ENCODE peak calls at places on chromosomes 6 and 20, in six cellular contexts. F is hepatocyte, O is RWPE1, E is A549, S is H9, U is endothelial cell of umbilical vein. G is an unnamed sample.

GRCh38 chr20:48574383-48574782 is 253.4 kb downstream of the PREX1 start:
- DNase-seq in O (peak; percentile 55), E (peak; percentile 29), F (no peak), U (no peak), S (peak; percentile 70), G (peak; percentile 34)

GRCh38 chr20:41125530-41126457 is 11.5 kb upstream of the PLCG1 start:
- DNase-seq in S (no peak), F (no peak), O (no peak), U (no peak), E (no peak), G (no peak)

GRCh38 chr20:3111995-3112394 is 27.5 kb upstream of the AVP start:
- DNase-seq in S (no peak), O (no peak), U (no peak), F (no peak), E (no peak), G (no peak)

GRCh38 chr6:63839485-63839884 is 203.9 kb downstream of the PHF3 start:
- DNase-seq in F (no peak), S (no peak), U (no peak), O (no peak), E (no peak), G (no peak)

GRCh38 chr6:75563032-75563431 is 38.6 kb upstream of the SENP6 start:
- DNase-seq in U (peak; percentile 35), S (peak; percentile 67), O (no peak), E (peak; percentile 21), F (peak; percentile 32), G (peak; percentile 71)

GRCh38 chr6:25918083-25918683 is 12.3 kb downstream of the SLC17A2 start:
- DNase-seq in O (no peak), F (no peak), U (no peak), E (no peak), S (no peak), G (peak; percentile 8)

GRCh38 chr6:62803094-62803493 is 408.2 kb upstream of the FKBP1C start:
- DNase-seq in O (no peak), U (no peak), S (peak; percentile 90), E (no peak), F (no peak), G (no peak)

GRCh38 chr6:10720229-10720959 is 2.5 kb upstream of the TMEM14C start:
- DNase-seq in F (no peak), E (no peak), U (peak; percentile 54), S (no peak), O (peak; percentile 15), G (peak; percentile 46)

GRCh38 chr6:111925296-111925695 is 52.0 kb upstream of the FYN start:
- DNase-seq in U (peak; percentile 59), F (no peak), S (no peak), O (peak; percentile 10), E (no peak), G (no peak)

GRCh38 chr6:138203315-138203714 is 15.0 kb downstream of the PBOV1 start:
- DNase-seq in S (no peak), E (no peak), F (no peak), O (no peak), U (no peak), G (no peak)

GRCh38 chr6:138204303-138204702 is 14.0 kb downstream of the PBOV1 start:
- DNase-seq in E (no peak), F (no peak), S (no peak), O (no peak), U (no peak), G (no peak)

GRCh38 chr6:138206862-138207261 is 11.4 kb downstream of the PBOV1 start:
- DNase-seq in E (no peak), F (no peak), O (no peak), U (no peak), S (no peak), G (no peak)

GRCh38 chr6:138204792-138205384 is 13.4 kb downstream of the PBOV1 start:
- DNase-seq in E (no peak), O (no peak), U (no peak), S (no peak), F (no peak), G (no peak)

GRCh38 chr6:138205437-138206094 is 12.7 kb downstream of the PBOV1 start:
- DNase-seq in F (no peak), U (no peak), S (no peak), O (no peak), E (no peak), G (no peak)
- H3K27ac ChIP-seq in F (no peak overlapping the region), U (no peak overlapping the region), S (no peak overlapping the region), O (no peak overlapping the region), E (no peak overlapping the region), G (no peak overlapping the region)

GRCh38 chr6:159217595-159218275 is 48.5 kb downstream of the FNDC1 start:
- DNase-seq in U (peak; percentile 1), E (peak; percentile 62), S (peak; percentile 86), O (peak; percentile 36), F (peak; percentile 65), G (peak; percentile 68)
- TF ChIP-seq CTCF in U (peak; percentile 12), E (peak; percentile 36), S (peak; percentile 74), O (no peak), F (peak; percentile 53), G (peak; percentile 68)

DNA sequence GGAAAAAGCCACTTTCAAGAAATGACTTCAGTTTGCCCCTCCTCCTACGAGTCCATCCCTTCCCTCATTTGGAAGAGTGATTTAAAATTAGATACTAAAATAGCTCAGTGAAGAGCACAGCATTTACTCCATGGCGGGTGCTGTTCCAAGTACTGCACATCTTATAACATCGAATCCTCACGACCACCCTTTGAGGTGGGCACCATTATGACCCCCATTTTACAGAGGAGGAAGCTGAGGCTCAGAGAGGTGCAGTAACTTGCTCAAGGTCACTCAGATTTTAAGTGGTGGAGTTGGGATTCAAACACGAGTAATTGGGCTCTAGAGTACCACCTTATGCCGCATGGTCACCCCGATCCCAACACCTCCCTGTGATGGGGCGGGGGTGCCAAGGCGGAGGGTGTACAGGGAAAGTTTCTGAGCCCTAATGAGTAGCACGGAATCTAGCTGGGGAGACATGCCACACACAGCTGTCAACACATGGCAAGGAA is 25.5 kb downstream of the TTBK1 start:
- DNase-seq in O (no peak), S (no peak), U (no peak), F (no peak), E (no peak), G (no peak)
- H3K27ac ChIP-seq in O (no peak overlapping the region), S (no peak overlapping the region), U (no peak overlapping the region), F (peak overlapping the region; percentile 92), E (peak overlapping the region; percentile 24), G (no peak overlapping the region)

GRCh38 chr6:20839624-20840023 is 305.4 kb downstream of the CDKAL1 start:
- DNase-seq in U (no peak), E (no peak), F (no peak), O (no peak), S (no peak), G (no peak)
- TF ChIP-seq CTCF in U (no peak), E (no peak), F (no peak), O (no peak), S (peak; percentile 45), G (no peak)

DNA sequence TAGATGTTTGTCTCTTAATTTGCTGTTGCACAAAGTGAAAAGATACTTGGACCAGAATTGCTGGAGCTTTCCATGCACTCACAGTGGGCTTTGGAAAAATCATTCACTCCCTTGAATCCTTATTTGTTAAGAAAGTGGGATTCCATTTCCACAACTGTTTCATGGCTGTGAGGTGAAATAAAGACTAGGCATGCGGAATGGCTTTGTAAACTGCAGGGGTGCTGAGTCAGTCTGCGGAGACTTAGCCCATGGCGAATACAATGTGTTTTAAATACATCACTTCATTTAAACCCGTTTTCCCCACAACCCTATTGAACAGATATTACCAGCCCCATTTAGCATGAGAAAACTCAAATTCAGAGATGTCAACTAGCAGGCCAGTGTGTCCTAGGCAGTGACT is 36.7 kb upstream of the CLDN20 start:
- DNase-seq in F (no peak), S (no peak), E (no peak), O (no peak), U (no peak), G (no peak)
- H3K27ac ChIP-seq in F (no peak overlapping the region), S (no peak overlapping the region), E (no peak overlapping the region), O (no peak overlapping the region), U (no peak overlapping the region), G (no peak overlapping the region)

GRCh38 chr6:54048782-54049181 is 62.5 kb upstream of the MLIP start:
- DNase-seq in U (no peak), E (no peak), O (no peak), S (no peak), F (no peak), G (no peak)

GRCh38 chr6:54053893-54054391 is 57.3 kb upstream of the MLIP start:
- DNase-seq in O (peak; percentile 66), F (peak; percentile 80), E (no peak), U (peak; percentile 82), S (no peak), G (peak; percentile 74)

GRCh38 chr6:54056105-54056504 is 55.1 kb upstream of the MLIP start:
- DNase-seq in S (no peak), O (no peak), U (no peak), E (no peak), F (no peak), G (no peak)

DNA sequence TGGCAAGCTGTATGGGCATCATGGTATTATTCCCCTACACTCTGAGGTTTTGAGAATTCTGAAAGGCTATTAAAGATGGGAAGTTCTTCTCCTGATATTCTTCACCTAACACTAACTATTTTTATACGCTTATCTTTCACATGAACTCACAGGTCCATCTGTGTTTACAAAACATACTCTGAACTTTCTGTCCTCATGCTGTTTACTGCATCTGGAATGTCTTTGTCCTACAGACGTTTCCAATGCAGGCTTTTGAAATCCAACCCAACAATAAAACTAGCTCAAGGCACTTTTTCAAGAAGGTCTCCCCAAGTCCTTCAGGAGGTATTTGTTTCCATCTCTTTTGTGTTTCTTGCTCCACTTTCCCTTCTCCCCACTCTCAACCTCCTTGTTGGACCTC is 60.5 kb upstream of the MLIP start:
- DNase-seq in U (no peak), E (no peak), O (no peak), S (no peak), F (no peak), G (no peak)
- TF ChIP-seq CTCF in U (no peak), E (no peak), O (no peak), S (no peak), F (no peak), G (no peak)

GRCh38 chr20:10642859-10643559 is 30.8 kb downstream of the JAG1 start:
- DNase-seq in O (no peak), E (no peak), F (no peak), U (peak; percentile 53), S (no peak), G (no peak)
- H3K27ac ChIP-seq in O (peak overlapping the region; percentile 60), E (no peak overlapping the region), F (peak overlapping the region; percentile 7), U (peak overlapping the region; percentile 29), S (no peak overlapping the region), G (no peak overlapping the region)

G was measured in A673.